ENCODE peak calls at places on chromosomes 5 and 9, in nine cellular contexts. One of them, this sample, is unnamed.

GRCh38 chr5:43161244-43161643 is 30.8 kb upstream of the NIM1K start:
- DNase-seq in spleen: no peak
- DNase-seq in bronchial epithelial cell: no peak
- DNase-seq in neural progenitor cell: no peak
- DNase-seq in CD8-positive, alpha-beta T cell: no peak
- DNase-seq in AG04449: no peak
- DNase-seq in tibial artery: no peak
- DNase-seq in fibroblast of the aortic adventitia: no peak
- DNase-seq in H1: no peak
- DNase-seq in this sample: no peak

GRCh38 chr5:164741376-164741775 is 1236.0 kb downstream of the MAT2B start:
- DNase-seq in spleen: no peak
- DNase-seq in H1: no peak
- DNase-seq in neural progenitor cell: no peak
- DNase-seq in fibroblast of the aortic adventitia: no peak
- DNase-seq in CD8-positive, alpha-beta T cell: no peak
- DNase-seq in tibial artery: no peak
- DNase-seq in AG04449: no peak
- DNase-seq in bronchial epithelial cell: no peak
- DNase-seq in this sample: no peak

GRCh38 chr5:74154526-74154925 is 486.0 kb downstream of the ENC1 start:
- DNase-seq in tibial artery: no peak
- DNase-seq in spleen: no peak
- DNase-seq in neural progenitor cell: no peak
- DNase-seq in H1: no peak
- DNase-seq in bronchial epithelial cell: no peak
- DNase-seq in fibroblast of the aortic adventitia: no peak
- DNase-seq in CD8-positive, alpha-beta T cell: no peak
- DNase-seq in AG04449: no peak
- DNase-seq in this sample: no peak

GRCh38 chr9:133959966-133960567 is 32.1 kb downstream of the VAV2 start:
- DNase-seq in tibial artery: no peak
- DNase-seq in spleen: peak
- DNase-seq in CD8-positive, alpha-beta T cell: no peak
- DNase-seq in H1: no peak
- DNase-seq in bronchial epithelial cell: no peak
- DNase-seq in neural progenitor cell: no peak
- DNase-seq in AG04449: no peak
- DNase-seq in fibroblast of the aortic adventitia: no peak
- DNase-seq in this sample: no peak

GRCh38 chr5:2757563-2758311 is 6.3 kb upstream of the IRX2 start:
- DNase-seq in fibroblast of the aortic adventitia: no peak
- DNase-seq in H1: peak
- DNase-seq in bronchial epithelial cell: peak
- DNase-seq in spleen: no peak
- DNase-seq in CD8-positive, alpha-beta T cell: no peak
- DNase-seq in tibial artery: no peak
- DNase-seq in AG04449: peak
- DNase-seq in neural progenitor cell: no peak
- DNase-seq in this sample: no peak

GRCh38 chr5:125424374-125424773 is 677.9 kb upstream of the ZNF608 start:
- DNase-seq in CD8-positive, alpha-beta T cell: no peak
- DNase-seq in H1: no peak
- DNase-seq in spleen: no peak
- DNase-seq in neural progenitor cell: no peak
- DNase-seq in bronchial epithelial cell: peak
- DNase-seq in AG04449: no peak
- DNase-seq in tibial artery: no peak
- DNase-seq in fibroblast of the aortic adventitia: no peak
- DNase-seq in this sample: no peak

GRCh38 chr5:171137768-171138540 is 171.1 kb upstream of the TLX3 start:
- DNase-seq in neural progenitor cell: no peak
- DNase-seq in tibial artery: no peak
- DNase-seq in H1: no peak
- DNase-seq in CD8-positive, alpha-beta T cell: no peak
- DNase-seq in AG04449: peak
- DNase-seq in spleen: no peak
- DNase-seq in bronchial epithelial cell: peak
- DNase-seq in fibroblast of the aortic adventitia: peak
- DNase-seq in this sample: no peak

GRCh38 chr9:4238522-4238921 is 61.3 kb downstream of the GLIS3 start:
- DNase-seq in bronchial epithelial cell: peak
- DNase-seq in fibroblast of the aortic adventitia: peak
- DNase-seq in CD8-positive, alpha-beta T cell: no peak
- DNase-seq in spleen: no peak
- DNase-seq in tibial artery: no peak
- DNase-seq in AG04449: no peak
- DNase-seq in H1: no peak
- DNase-seq in neural progenitor cell: no peak
- DNase-seq in this sample: no peak

GRCh38 chr5:115321309-115321708 is 24.9 kb upstream of the CCDC112 start:
- DNase-seq in neural progenitor cell: no peak
- DNase-seq in H1: no peak
- DNase-seq in spleen: no peak
- DNase-seq in tibial artery: no peak
- DNase-seq in AG04449: no peak
- DNase-seq in fibroblast of the aortic adventitia: peak
- DNase-seq in bronchial epithelial cell: peak
- DNase-seq in CD8-positive, alpha-beta T cell: no peak
- DNase-seq in this sample: no peak

GRCh38 chr5:143004361-143004802 is 234.2 kb downstream of the ARHGAP26 start:
- DNase-seq in fibroblast of the aortic adventitia: no peak
- DNase-seq in H1: no peak
- DNase-seq in neural progenitor cell: no peak
- DNase-seq in AG04449: no peak
- DNase-seq in spleen: no peak
- DNase-seq in tibial artery: no peak
- DNase-seq in CD8-positive, alpha-beta T cell: no peak
- DNase-seq in bronchial epithelial cell: no peak
- DNase-seq in this sample: no peak

GRCh38 chr9:134294228-134295071 is 31.8 kb upstream of the RXRA start:
- DNase-seq in neural progenitor cell: peak
- DNase-seq in bronchial epithelial cell: no peak
- DNase-seq in spleen: peak
- DNase-seq in AG04449: no peak
- DNase-seq in H1: no peak
- DNase-seq in tibial artery: peak
- DNase-seq in CD8-positive, alpha-beta T cell: no peak
- DNase-seq in fibroblast of the aortic adventitia: peak
- DNase-seq in this sample: no peak

GRCh38 chr9:18023332-18023731 is 444.5 kb downstream of the SH3GL2 start:
- DNase-seq in neural progenitor cell: no peak
- DNase-seq in AG04449: no peak
- DNase-seq in spleen: no peak
- DNase-seq in H1: no peak
- DNase-seq in tibial artery: no peak
- DNase-seq in fibroblast of the aortic adventitia: no peak
- DNase-seq in bronchial epithelial cell: no peak
- DNase-seq in CD8-positive, alpha-beta T cell: no peak
- DNase-seq in this sample: no peak

GRCh38 chr5:160165137-160166068 is 46.2 kb upstream of the PWWP2A start:
- DNase-seq in neural progenitor cell: peak
- DNase-seq in bronchial epithelial cell: peak
- DNase-seq in CD8-positive, alpha-beta T cell: no peak
- DNase-seq in AG04449: peak
- DNase-seq in spleen: peak
- DNase-seq in H1: peak
- DNase-seq in tibial artery: peak
- DNase-seq in fibroblast of the aortic adventitia: peak
- DNase-seq in this sample: peak

GRCh38 chr9:117245225-117245624 is 169.6 kb downstream of the ASTN2 start:
- DNase-seq in AG04449: no peak
- DNase-seq in tibial artery: no peak
- DNase-seq in fibroblast of the aortic adventitia: no peak
- DNase-seq in H1: no peak
- DNase-seq in CD8-positive, alpha-beta T cell: no peak
- DNase-seq in spleen: no peak
- DNase-seq in neural progenitor cell: no peak
- DNase-seq in bronchial epithelial cell: no peak
- DNase-seq in this sample: no peak

GRCh38 chr9:18393340-18394130 is 80.4 kb upstream of the ADAMTSL1 start:
- DNase-seq in CD8-positive, alpha-beta T cell: no peak
- DNase-seq in fibroblast of the aortic adventitia: peak
- DNase-seq in spleen: no peak
- DNase-seq in tibial artery: peak
- DNase-seq in bronchial epithelial cell: peak
- DNase-seq in AG04449: peak
- DNase-seq in neural progenitor cell: no peak
- DNase-seq in H1: no peak
- DNase-seq in this sample: no peak

GRCh38 chr5:14039576-14039975 is 95.1 kb upstream of the DNAH5 start:
- DNase-seq in neural progenitor cell: no peak
- DNase-seq in spleen: no peak
- DNase-seq in CD8-positive, alpha-beta T cell: no peak
- DNase-seq in H1: no peak
- DNase-seq in AG04449: peak
- DNase-seq in tibial artery: no peak
- DNase-seq in fibroblast of the aortic adventitia: peak
- DNase-seq in bronchial epithelial cell: peak
- DNase-seq in this sample: no peak

GRCh38 chr5:179550511-179551342 is at the start of gene RUFY1:
- DNase-seq in CD8-positive, alpha-beta T cell: peak
- DNase-seq in bronchial epithelial cell: peak
- DNase-seq in tibial artery: peak
- DNase-seq in AG04449: no peak
- DNase-seq in H1: peak
- DNase-seq in spleen: peak
- DNase-seq in fibroblast of the aortic adventitia: peak
- DNase-seq in neural progenitor cell: peak
- DNase-seq in this sample: peak
- TF ChIP-seq CTCF in CD8-positive, alpha-beta T cell: no peak
- TF ChIP-seq CTCF in bronchial epithelial cell: no peak
- TF ChIP-seq CTCF in tibial artery: no peak
- TF ChIP-seq CTCF in AG04449: no peak
- TF ChIP-seq CTCF in H1: no peak
- TF ChIP-seq CTCF in spleen: no peak
- TF ChIP-seq CTCF in fibroblast of the aortic adventitia: no peak
- TF ChIP-seq CTCF in neural progenitor cell: no peak
- TF ChIP-seq CTCF in this sample: no peak

GRCh38 chr5:141605523-141606277 is 13.1 kb downstream of the DIAPH1 start:
- DNase-seq in tibial artery: peak
- DNase-seq in fibroblast of the aortic adventitia: peak
- DNase-seq in CD8-positive, alpha-beta T cell: peak
- DNase-seq in H1: no peak
- DNase-seq in spleen: peak
- DNase-seq in AG04449: no peak
- DNase-seq in neural progenitor cell: no peak
- DNase-seq in bronchial epithelial cell: no peak
- DNase-seq in this sample: no peak
- H3K4me3 ChIP-seq in tibial artery: no peak
- H3K4me3 ChIP-seq in fibroblast of the aortic adventitia: no peak
- H3K4me3 ChIP-seq in CD8-positive, alpha-beta T cell: peak
- H3K4me3 ChIP-seq in H1: no peak
- H3K4me3 ChIP-seq in spleen: no peak
- H3K4me3 ChIP-seq in AG04449: no peak
- H3K4me3 ChIP-seq in neural progenitor cell: no peak
- H3K4me3 ChIP-seq in bronchial epithelial cell: no peak
- H3K4me3 ChIP-seq in this sample: no peak

GRCh38 chr5:7850533-7851239 is at the start of gene CFAP90:
- DNase-seq in AG04449: no peak
- DNase-seq in H1: peak
- DNase-seq in spleen: peak
- DNase-seq in neural progenitor cell: peak
- DNase-seq in tibial artery: no peak
- DNase-seq in CD8-positive, alpha-beta T cell: peak
- DNase-seq in bronchial epithelial cell: no peak
- DNase-seq in fibroblast of the aortic adventitia: no peak
- DNase-seq in this sample: peak
- TF ChIP-seq CTCF in AG04449: peak
- TF ChIP-seq CTCF in H1: peak
- TF ChIP-seq CTCF in spleen: no peak
- TF ChIP-seq CTCF in neural progenitor cell: peak
- TF ChIP-seq CTCF in tibial artery: peak
- TF ChIP-seq CTCF in CD8-positive, alpha-beta T cell: no peak
- TF ChIP-seq CTCF in bronchial epithelial cell: peak
- TF ChIP-seq CTCF in fibroblast of the aortic adventitia: peak
- TF ChIP-seq CTCF in this sample: peak

GRCh38 chr5:72212171-72212570 is 104.9 kb downstream of the MAP1B start:
- DNase-seq in CD8-positive, alpha-beta T cell: no peak
- DNase-seq in tibial artery: no peak
- DNase-seq in spleen: no peak
- DNase-seq in fibroblast of the aortic adventitia: no peak
- DNase-seq in H1: no peak
- DNase-seq in neural progenitor cell: no peak
- DNase-seq in bronchial epithelial cell: no peak
- DNase-seq in AG04449: no peak
- DNase-seq in this sample: no peak

GRCh38 chr5:72208324-72208723 is 101.0 kb downstream of the MAP1B start:
- DNase-seq in AG04449: no peak
- DNase-seq in fibroblast of the aortic adventitia: no peak
- DNase-seq in bronchial epithelial cell: no peak
- DNase-seq in tibial artery: no peak
- DNase-seq in CD8-positive, alpha-beta T cell: no peak
- DNase-seq in spleen: no peak
- DNase-seq in neural progenitor cell: no peak
- DNase-seq in H1: no peak
- DNase-seq in this sample: no peak

GRCh38 chr5:72209515-72210115 is 102.3 kb downstream of the MAP1B start:
- DNase-seq in H1: no peak
- DNase-seq in tibial artery: no peak
- DNase-seq in fibroblast of the aortic adventitia: no peak
- DNase-seq in bronchial epithelial cell: no peak
- DNase-seq in neural progenitor cell: peak
- DNase-seq in CD8-positive, alpha-beta T cell: no peak
- DNase-seq in AG04449: no peak
- DNase-seq in spleen: no peak
- DNase-seq in this sample: peak

GRCh38 chr5:72213482-72213881 is 106.2 kb downstream of the MAP1B start:
- DNase-seq in spleen: no peak
- DNase-seq in H1: no peak
- DNase-seq in neural progenitor cell: no peak
- DNase-seq in CD8-positive, alpha-beta T cell: no peak
- DNase-seq in tibial artery: no peak
- DNase-seq in bronchial epithelial cell: no peak
- DNase-seq in AG04449: no peak
- DNase-seq in fibroblast of the aortic adventitia: no peak
- DNase-seq in this sample: no peak

DNA sequence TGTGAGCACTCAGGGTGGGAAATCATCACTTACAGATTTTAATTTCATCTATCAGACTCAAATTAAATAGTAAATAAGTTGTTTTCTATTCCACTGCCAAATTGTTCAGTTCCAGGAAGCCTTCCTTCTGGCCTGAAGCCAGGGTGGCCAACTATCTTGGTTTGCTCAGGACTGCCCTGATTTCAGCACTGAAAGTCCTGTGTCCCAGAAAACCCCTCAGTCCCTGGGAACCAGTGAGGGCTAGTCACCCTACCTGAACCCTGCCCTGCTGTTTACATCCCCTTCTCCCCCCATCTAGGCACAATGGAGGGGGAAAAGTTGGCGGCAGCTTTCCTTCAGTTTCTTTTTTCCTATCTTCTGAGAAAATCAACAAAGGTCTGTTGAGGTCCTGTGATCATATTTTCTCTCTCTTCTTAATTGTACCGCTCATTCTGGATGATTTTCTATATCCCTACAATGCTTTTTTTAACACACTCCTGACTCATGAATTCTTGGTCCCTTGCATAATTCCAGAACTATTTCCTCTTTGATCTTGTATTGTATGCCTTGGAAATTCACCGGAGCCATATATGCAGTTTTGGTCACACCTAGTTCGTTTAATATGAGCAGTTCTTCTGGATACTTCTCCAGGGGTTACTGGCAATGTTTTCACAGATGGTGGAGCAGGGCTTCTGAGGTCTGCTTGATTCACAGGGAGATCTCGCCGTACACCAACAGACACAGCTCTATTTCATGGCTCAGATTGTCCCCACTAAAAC is 103.8 kb downstream of the MAP1B start:
- DNase-seq in AG04449: no peak
- DNase-seq in spleen: no peak
- DNase-seq in neural progenitor cell: no peak
- DNase-seq in H1: no peak
- DNase-seq in bronchial epithelial cell: peak
- DNase-seq in tibial artery: peak
- DNase-seq in fibroblast of the aortic adventitia: peak
- DNase-seq in CD8-positive, alpha-beta T cell: no peak
- DNase-seq in this sample: no peak
- H3K4me3 ChIP-seq in AG04449: peak
- H3K4me3 ChIP-seq in spleen: no peak
- H3K4me3 ChIP-seq in neural progenitor cell: no peak
- H3K4me3 ChIP-seq in H1: no peak
- H3K4me3 ChIP-seq in bronchial epithelial cell: no peak
- H3K4me3 ChIP-seq in tibial artery: no peak
- H3K4me3 ChIP-seq in fibroblast of the aortic adventitia: peak
- H3K4me3 ChIP-seq in CD8-positive, alpha-beta T cell: no peak
- H3K4me3 ChIP-seq in this sample: no peak

This sample was measured in dorsolateral prefrontal cortex.